ENCODE peak calls at places on chromosomes 5 and 9, in ten cellular contexts. M, F, I, T, B, G, S, C, H and X are unnamed samples.
A peak's percentile ranks its signal among the peaks of the same experiment; 100 is the strongest.

GRCh38 chr9:70120834-70121510 is 77.3 kb downstream of the MAMDC2 start:
- DNase-seq in T (peak; percentile 59), M (no peak), B (no peak), S (peak; percentile 37), G (peak; percentile 52), F (peak; percentile 30), C (no peak), H (no peak), I (peak; percentile 79), X (peak; percentile 86)

GRCh38 chr9:87554177-87554940 is 56.7 kb downstream of the DAPK1 start:
- DNase-seq in F (no peak), T (no peak), S (no peak), I (no peak), M (no peak), H (no peak), B (no peak), G (no peak), C (no peak), X (no peak)

GRCh38 chr9:78909566-78909965 is 612.6 kb downstream of the PSAT1 start:
- DNase-seq in T (no peak), I (no peak), S (no peak), B (no peak), M (no peak), C (no peak), G (no peak), F (no peak), H (no peak), X (no peak)

GRCh38 chr5:32388429-32389111 is 56.0 kb downstream of the ZFR start:
- DNase-seq in T (no peak), S (no peak), C (no peak), I (no peak), M (no peak), G (no peak), F (no peak), B (no peak), H (no peak), X (no peak)

GRCh38 chr9:130896233-130897012 is at the start of gene QRFP:
- DNase-seq in F (no peak), T (no peak), M (no peak), G (no peak), H (no peak), C (no peak), B (no peak), I (no peak), S (no peak), X (no peak)

GRCh38 chr9:94950040-94950732 is 223.7 kb downstream of the AOPEP start:
- DNase-seq in F (no peak), C (peak; percentile 46), T (no peak), I (no peak), B (peak; percentile 43), H (no peak), S (no peak), G (no peak), M (no peak), X (no peak)

GRCh38 chr9:107750741-107751521 is 261.4 kb upstream of the KLF4 start:
- DNase-seq in M (no peak), I (peak; percentile 87), H (peak; percentile 13), C (peak; percentile 81), F (no peak), T (peak; percentile 94), S (peak; percentile 72), G (peak; percentile 85), B (peak; percentile 72), X (peak; percentile 94)

GRCh38 chr5:107023732-107024131 is 647.0 kb downstream of the EFNA5 start:
- DNase-seq in I (no peak), B (no peak), H (no peak), S (no peak), G (no peak), F (no peak), T (no peak), C (no peak), M (no peak), X (no peak)

GRCh38 chr5:78387468-78388153 is 27.2 kb downstream of the SCAMP1 start:
- DNase-seq in I (no peak), G (no peak), S (no peak), M (no peak), C (no peak), T (no peak), B (no peak), F (no peak), H (no peak), X (no peak)

GRCh38 chr5:180126716-180127681 is 55.4 kb upstream of the RNF130 start:
- DNase-seq in T (no peak), S (no peak), I (peak; percentile 48), G (peak; percentile 42), M (peak; percentile 82), H (no peak), F (peak; percentile 92), C (peak; percentile 39), B (no peak), X (peak; percentile 53)

GRCh38 chr5:60883229-60883628 is 39.2 kb upstream of the ELOVL7 start:
- DNase-seq in T (no peak), B (no peak), S (no peak), F (peak; percentile 22), G (peak; percentile 31), I (no peak), C (no peak), M (no peak), H (peak; percentile 29), X (no peak)

GRCh38 chr5:151476054-151476453 is 28.7 kb downstream of the SLC36A1 start:
- DNase-seq in F (no peak), H (no peak), C (no peak), G (no peak), B (no peak), T (no peak), I (no peak), M (no peak), S (no peak), X (no peak)

GRCh38 chr9:125361837-125362531 is 100.4 kb downstream of the GAPVD1 start:
- DNase-seq in S (no peak), I (no peak), T (no peak), M (no peak), G (peak; percentile 51), C (no peak), B (no peak), H (no peak), F (no peak), X (no peak)

GRCh38 chr5:56814361-56814962 is 887 bp upstream of the MAP3K1 start:
- DNase-seq in S (peak; percentile 39), T (no peak), G (peak; percentile 31), M (no peak), F (peak; percentile 71), I (peak; percentile 43), H (peak; percentile 28), C (peak; percentile 36), B (peak; percentile 78), X (no peak)

GRCh38 chr9:110081395-110081794 is 126.6 kb downstream of the C9orf152 start:
- DNase-seq in S (no peak), T (no peak), F (no peak), M (no peak), B (no peak), C (no peak), I (no peak), H (no peak), G (no peak), X (no peak)

GRCh38 chr5:103774736-103775135 is 212.1 kb upstream of the NUDT12 start:
- DNase-seq in G (peak; percentile 9), I (no peak), M (no peak), T (no peak), C (no peak), H (no peak), S (no peak), F (no peak), B (no peak), X (no peak)
- TF ChIP-seq EP300 in G (no peak), I (no peak), M (no peak), T (no peak), C (no peak), H (no peak), S (no peak), F (no peak), B (no peak), X (no peak)

DNA sequence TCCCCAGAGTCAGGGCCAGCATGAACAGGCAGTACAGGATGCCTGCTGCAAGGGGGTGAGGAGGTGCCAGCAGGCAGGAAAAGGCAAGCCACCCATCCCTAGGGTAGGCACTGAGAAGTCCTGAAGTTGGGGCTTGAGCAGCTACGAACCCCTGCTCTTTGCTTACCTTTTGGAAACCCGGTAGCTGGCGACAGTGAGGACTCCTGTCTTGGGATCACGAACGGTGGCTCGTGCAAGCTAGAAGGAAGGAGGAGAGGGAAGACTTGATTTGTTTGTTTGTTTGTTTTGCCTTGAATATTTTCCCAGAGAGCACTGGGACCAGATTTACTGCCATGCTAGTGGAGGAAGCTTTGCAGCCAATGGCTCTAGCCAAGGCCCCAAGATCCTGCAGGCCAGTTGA is 23.7 kb downstream of the P4HA2 start:
- DNase-seq in I (no peak), M (no peak), F (no peak), C (no peak), G (no peak), S (no peak), B (no peak), T (no peak), H (no peak), X (no peak)
- H3K4me1 ChIP-seq in I (no peaks in the 10 kb centered on the region), M (no peaks in the 10 kb centered on the region), F (no peaks in the 10 kb centered on the region), C (no peaks in the 10 kb centered on the region), G (no peaks in the 10 kb centered on the region), S (peaks cover 4% of the 10 kb centered on the region), B (peaks cover 3% of the 10 kb centered on the region), T (no peaks in the 10 kb centered on the region), H (no peaks in the 10 kb centered on the region), X (no peaks in the 10 kb centered on the region)

GRCh38 chr9:93679536-93680444 is 103.4 kb downstream of the PHF2 start:
- DNase-seq in C (peak; percentile 22), H (no peak), S (no peak), G (no peak), T (peak; percentile 4), I (peak; percentile 27), B (no peak), F (peak; percentile 27), M (no peak), X (peak; percentile 69)
- TF ChIP-seq EP300 in C (no peak), H (no peak), S (no peak), G (no peak), T (no peak), I (no peak), B (no peak), F (no peak), M (no peak), X (no peak)

GRCh38 chr9:75087824-75088645 is at the start of the genes NMRK1 and OSTF1:
- DNase-seq in I (peak; percentile 97), F (peak; percentile 94), H (peak; percentile 86), B (peak; percentile 98), T (peak; percentile 83), S (peak; percentile 97), G (peak; percentile 93), C (peak; percentile 97), M (peak; percentile 86), X (peak; percentile 95)

GRCh38 chr9:75090579-75090978 is 2.3 kb downstream of the OSTF1 start:
- DNase-seq in B (no peak), I (no peak), T (no peak), F (no peak), G (no peak), M (no peak), C (no peak), H (no peak), S (no peak), X (no peak)

GRCh38 chr9:75087279-75087823 is 604 bp downstream of the NMRK1 start:
- DNase-seq in I (no peak), M (no peak), H (peak; percentile 21), B (peak; percentile 54), S (peak; percentile 63), F (no peak), G (peak; percentile 37), T (no peak), C (peak; percentile 58), X (no peak)

GRCh38 chr9:75088646-75089368 is 493 bp downstream of the OSTF1 start:
- DNase-seq in C (peak; percentile 84), B (peak; percentile 81), M (peak; percentile 27), F (peak; percentile 58), S (peak; percentile 71), I (peak; percentile 63), H (peak; percentile 55), G (peak; percentile 54), T (peak; percentile 30), X (peak; percentile 88)

GRCh38 chr9:75089369-75089766 is 1.1 kb downstream of the OSTF1 start:
- DNase-seq in B (no peak), S (no peak), I (no peak), T (no peak), C (no peak), M (no peak), G (no peak), H (no peak), F (no peak), X (no peak)
- H3K4me1 ChIP-seq in B (peaks cover 53% of the 10 kb centered on the region), S (peaks cover 30% of the 10 kb centered on the region), I (peaks cover 10% of the 10 kb centered on the region), T (no peaks in the 10 kb centered on the region), C (peaks cover 40% of the 10 kb centered on the region), M (peaks cover 8% of the 10 kb centered on the region), G (peaks cover 8% of the 10 kb centered on the region), H (peaks cover 78% of the 10 kb centered on the region), F (peaks cover 4% of the 10 kb centered on the region), X (peaks cover 70% of the 10 kb centered on the region)